ENCODE peak calls at places on chromosomes 2 and 18, in four cellular contexts. R is GM10248; H is CD8-positive, alpha-beta T cell; K is mesothelial cell of epicardium. C is an unnamed sample.

GRCh38 chr2:231900486-231900942 is 25.7 kb downstream of the NPPC start:
- DNase-seq in H (peak), K (peak), R (peak), C (peak)

GRCh38 chr2:116366212-116366611 is 1448.3 kb upstream of the DDX18 start:
- DNase-seq in R (no peak), H (no peak), K (no peak), C (no peak)

GRCh38 chr2:201931955-201932354 is 101.7 kb upstream of the FZD7 start:
- DNase-seq in H (no peak), R (no peak), K (no peak), C (no peak)

GRCh38 chr2:112577756-112578155 is 6.7 kb upstream of the CHCHD5 start:
- DNase-seq in H (no peak), R (no peak), K (no peak), C (no peak)

GRCh38 chr2:235494716-235495372 is 1.0 kb downstream of the AGAP1 start:
- DNase-seq in R (no peak), H (no peak), K (peak), C (no peak)

GRCh38 chr2:174059875-174060226 is 94.7 kb upstream of the SP3 start:
- DNase-seq in H (no peak), R (no peak), K (no peak), C (no peak)

GRCh38 chr2:162007447-162008040 is 66.5 kb downstream of the DPP4 start:
- DNase-seq in R (no peak), K (no peak), H (no peak), C (no peak)

GRCh38 chr2:45004569-45005181 is 4.6 kb downstream of the SIX2 start:
- DNase-seq in K (no peak), H (no peak), R (no peak), C (no peak)

GRCh38 chr2:181466661-181467576 is 9.7 kb downstream of the ITGA4 start:
- DNase-seq in H (peak), R (no peak), K (peak), C (peak)

GRCh38 chr2:212863185-212863588 is 288.2 kb downstream of the IKZF2 start:
- DNase-seq in H (no peak), R (peak), K (no peak), C (no peak)

GRCh38 chr2:238169021-238169707 is 10.4 kb downstream of the ERFE start:
- DNase-seq in K (no peak), R (no peak), H (no peak), C (peak)

GRCh38 chr2:46776687-46777327 is 138.8 kb downstream of the MCFD2 start:
- DNase-seq in K (no peak), R (peak), H (peak), C (peak)

GRCh38 chr2:9975805-9976447 is 24.4 kb downstream of the GRHL1 start:
- DNase-seq in H (no peak), R (no peak), K (no peak), C (no peak)

GRCh38 chr2:16314001-16314400 is 351.6 kb downstream of the CYRIA start:
- DNase-seq in H (no peak), R (no peak), K (no peak), C (no peak)

GRCh38 chr2:172082944-172083718 is 2.2 kb upstream of the DLX1 start:
- DNase-seq in R (peak), K (no peak), H (no peak), C (no peak)

GRCh38 chr18:46250084-46250811 is 146.1 kb downstream of the HAUS1 start:
- DNase-seq in H (peak), K (no peak), R (peak), C (peak)

GRCh38 chr2:31247671-31248070 is 13.7 kb downstream of the EHD3 start:
- DNase-seq in R (no peak), K (no peak), H (no peak), C (no peak)

GRCh38 chr2:198756166-198756565 is 701.6 kb downstream of the SATB2 start:
- DNase-seq in K (no peak), H (no peak), R (no peak), C (no peak)

GRCh38 chr2:52145005-52145404 is 1113.1 kb upstream of the NRXN1 start:
- DNase-seq in K (no peak), H (no peak), R (no peak), C (no peak)

GRCh38 chr2:45763256-45763655 is 111.8 kb downstream of the PRKCE start:
- DNase-seq in H (no peak), R (no peak), K (no peak), C (no peak)

GRCh38 chr18:12478269-12479057 is 70.7 kb downstream of the PRELID3A start:
- DNase-seq in K (no peak), H (no peak), R (no peak), C (no peak)

GRCh38 chr18:76306685-76307292 is 188.3 kb downstream of the ZNF516 start:
- DNase-seq in R (no peak), H (no peak), K (no peak), C (no peak)

GRCh38 chr18:52481116-52481515 is 141.1 kb downstream of the DCC start:
- DNase-seq in R (no peak), H (no peak), K (no peak), C (no peak)

GRCh38 chr18:52486052-52486451 is 146.1 kb downstream of the DCC start:
- DNase-seq in K (no peak), H (no peak), R (no peak), C (no peak)

DNA sequence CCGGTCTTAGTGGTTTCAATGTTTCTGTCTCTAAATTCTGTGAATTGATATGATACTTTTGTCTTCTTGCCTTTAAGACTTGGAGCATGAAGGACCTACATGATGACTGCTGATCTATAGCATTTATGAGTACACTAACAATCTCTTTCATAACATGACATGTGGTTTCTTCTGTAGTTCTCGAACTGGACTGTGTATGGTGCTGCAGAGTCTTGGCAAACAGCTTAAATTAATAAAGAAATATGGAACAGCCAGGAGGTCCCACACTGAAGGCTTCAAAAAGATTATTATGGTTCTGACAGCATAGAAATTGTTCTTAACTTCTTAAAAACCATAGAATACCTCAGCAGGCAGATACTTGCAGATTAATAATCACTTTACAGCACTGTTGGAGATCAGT is 145.0 kb downstream of the DCC start:
- DNase-seq in R (no peak), H (no peak), K (no peak), C (no peak)
- TF ChIP-seq CTCF in R (no peak), H (no peak), K (no peak), C (no peak)

GRCh38 chr18:22441638-22442037 is 23.9 kb upstream of the CTAGE1 start:
- DNase-seq in R (no peak), H (no peak), K (no peak), C (no peak)
- TF ChIP-seq CTCF in R (no peak), H (no peak), K (no peak), C (peak)

GRCh38 chr2:100670232-100670631 is 107.4 kb downstream of the PDCL3 start:
- DNase-seq in R (no peak), H (no peak), K (no peak), C (no peak)
- TF ChIP-seq CTCF in R (no peak), H (no peak), K (no peak), C (no peak)

DNA sequence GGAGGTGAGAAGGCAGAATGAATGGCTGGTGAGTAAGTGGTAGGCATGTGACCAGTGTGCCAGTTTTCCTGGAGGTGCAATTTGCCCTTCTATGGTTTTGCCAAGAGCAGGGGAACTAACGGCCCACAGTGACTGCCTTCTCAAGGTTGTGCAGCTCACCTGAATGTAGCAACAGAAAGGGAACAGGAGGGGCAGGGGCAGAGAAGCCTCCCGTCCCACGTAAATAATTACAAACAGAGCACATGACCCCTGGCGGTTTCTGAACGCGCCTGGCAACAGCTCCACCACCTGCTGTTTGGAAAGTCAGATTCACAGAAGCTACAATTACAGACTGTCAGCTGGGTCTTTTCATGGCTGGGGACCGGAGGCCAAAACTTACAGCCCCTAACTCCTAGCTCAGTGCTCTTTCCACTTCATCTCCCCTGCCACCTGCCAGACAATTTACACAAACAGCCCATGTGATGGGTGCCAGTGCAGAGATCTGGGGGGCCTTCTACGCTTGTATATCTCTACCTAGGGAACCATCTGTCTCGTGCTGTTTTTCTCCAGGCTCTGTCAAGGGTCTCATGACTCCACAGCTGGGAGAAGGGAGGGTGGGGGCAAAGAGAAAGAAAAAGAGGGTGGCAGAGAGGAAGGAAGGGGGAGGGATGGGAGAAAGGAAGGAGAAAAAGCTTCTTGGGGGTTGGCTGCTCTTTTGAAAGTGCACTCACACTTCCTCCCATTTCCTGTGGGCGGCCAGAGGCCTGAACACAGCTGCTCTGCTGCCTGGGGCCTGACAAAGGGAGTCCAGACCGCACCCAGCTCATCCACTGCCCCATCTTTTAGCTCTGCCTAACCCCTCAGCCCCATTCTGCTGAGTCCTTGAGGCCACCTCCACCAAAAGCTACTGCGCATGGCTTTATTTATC is 69.5 kb downstream of the POLR1A start:
- DNase-seq in R (peak), K (no peak), H (peak), C (peak)
- TF ChIP-seq CTCF in R (peak), K (no peak), H (peak), C (peak)

GRCh38 chr18:676069-676468 is 18.6 kb downstream of the TYMS start:
- DNase-seq in R (no peak), K (no peak), H (no peak), C (no peak)
- TF ChIP-seq CTCF in R (no peak), K (no peak), H (no peak), C (no peak)

DNA sequence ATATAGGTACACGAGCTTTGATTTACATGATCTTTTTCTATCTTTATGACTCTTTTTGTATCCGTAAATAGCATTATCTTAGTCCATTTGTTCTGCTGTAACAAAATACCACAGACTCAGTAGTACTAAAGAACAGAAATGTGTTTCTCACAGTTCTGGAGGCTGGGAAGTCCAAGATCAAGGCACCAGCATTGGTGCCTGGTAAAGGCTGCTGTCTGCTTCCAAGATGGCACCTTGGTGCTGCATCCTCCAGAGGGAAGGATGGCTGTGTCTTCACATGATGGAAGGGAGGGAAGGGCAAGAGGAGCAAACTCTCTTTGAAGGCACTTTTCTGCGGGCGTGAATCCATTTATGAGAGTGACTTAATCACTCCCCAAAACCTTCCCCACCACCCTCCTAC is 36.0 kb downstream of the EIF5B start:
- DNase-seq in R (no peak), H (no peak), K (no peak), C (no peak)
- TF ChIP-seq CTCF in R (no peak), H (no peak), K (no peak), C (no peak)

GRCh38 chr2:74267068-74267467 is 68.7 kb downstream of the MTHFD2 start:
- DNase-seq in H (peak), R (peak), K (no peak), C (peak)
- TF ChIP-seq CTCF in H (peak), R (peak), K (no peak), C (peak)

C was measured in GM13977.